ENCODE peak calls at places on chromosomes 16 and 17, in six cellular contexts. One of them, this sample, is unnamed.

GRCh38 chr17:59391026-59391425 is 59.6 kb downstream of the YPEL2 start:
- DNase-seq in CD8-positive, alpha-beta T cell: no peak
- DNase-seq in stimulated activated CD4-positive, alpha-beta T cell treated with anti-CD3 and anti-CD28 coated beads, Interleukin-1b, Interleukin-23, amount 100 ng/mL, for 48 hours: no peak
- DNase-seq in GM23248: no peak
- DNase-seq in NCI-H1092 treated with DMSO at 0.1 percent for 48 hours: no peak
- DNase-seq in activated T-helper 1 cell treated with anti-CD3 and anti-CD28 coated beads, Interleukin-12 subunit alpha, Interleukin-12 subunit beta, Interleukin-2, Interleukin-4 antibody, amounts not matched to agents 30 ng/mL and 10 ng/mL and 1 ng/mL, durations not matched to agents 14 hours and 24 hours and 36 hours: no peak
- DNase-seq in this sample: no peak

GRCh38 chr16:3573146-3573815 is 3.9 kb downstream of the NLRC3 start:
- DNase-seq in NCI-H1092 treated with DMSO at 0.1 percent for 48 hours: no peak
- DNase-seq in activated T-helper 1 cell treated with anti-CD3 and anti-CD28 coated beads, Interleukin-12 subunit alpha, Interleukin-12 subunit beta, Interleukin-2, Interleukin-4 antibody, amounts not matched to agents 30 ng/mL and 10 ng/mL and 1 ng/mL, durations not matched to agents 14 hours and 24 hours and 36 hours: no peak
- DNase-seq in CD8-positive, alpha-beta T cell: no peak
- DNase-seq in stimulated activated CD4-positive, alpha-beta T cell treated with anti-CD3 and anti-CD28 coated beads, Interleukin-1b, Interleukin-23, amount 100 ng/mL, for 48 hours: no peak
- DNase-seq in GM23248: no peak
- DNase-seq in this sample: no peak

GRCh38 chr17:27224526-27225315 is 69.2 kb upstream of the WSB1 start:
- DNase-seq in stimulated activated CD4-positive, alpha-beta T cell treated with anti-CD3 and anti-CD28 coated beads, Interleukin-1b, Interleukin-23, amount 100 ng/mL, for 48 hours: no peak
- DNase-seq in activated T-helper 1 cell treated with anti-CD3 and anti-CD28 coated beads, Interleukin-12 subunit alpha, Interleukin-12 subunit beta, Interleukin-2, Interleukin-4 antibody, amounts not matched to agents 30 ng/mL and 10 ng/mL and 1 ng/mL, durations not matched to agents 14 hours and 24 hours and 36 hours: no peak
- DNase-seq in GM23248: peak
- DNase-seq in NCI-H1092 treated with DMSO at 0.1 percent for 48 hours: no peak
- DNase-seq in CD8-positive, alpha-beta T cell: no peak
- DNase-seq in this sample: no peak

GRCh38 chr17:1792495-1793446 is 30.9 kb downstream of the SERPINF1 start:
- DNase-seq in activated T-helper 1 cell treated with anti-CD3 and anti-CD28 coated beads, Interleukin-12 subunit alpha, Interleukin-12 subunit beta, Interleukin-2, Interleukin-4 antibody, amounts not matched to agents 30 ng/mL and 10 ng/mL and 1 ng/mL, durations not matched to agents 14 hours and 24 hours and 36 hours: no peak
- DNase-seq in CD8-positive, alpha-beta T cell: no peak
- DNase-seq in NCI-H1092 treated with DMSO at 0.1 percent for 48 hours: no peak
- DNase-seq in GM23248: no peak
- DNase-seq in stimulated activated CD4-positive, alpha-beta T cell treated with anti-CD3 and anti-CD28 coated beads, Interleukin-1b, Interleukin-23, amount 100 ng/mL, for 48 hours: no peak
- DNase-seq in this sample: no peak

GRCh38 chr17:81040791-81041337 is 5.9 kb downstream of the BAIAP2 start:
- DNase-seq in activated T-helper 1 cell treated with anti-CD3 and anti-CD28 coated beads, Interleukin-12 subunit alpha, Interleukin-12 subunit beta, Interleukin-2, Interleukin-4 antibody, amounts not matched to agents 30 ng/mL and 10 ng/mL and 1 ng/mL, durations not matched to agents 14 hours and 24 hours and 36 hours: no peak
- DNase-seq in GM23248: peak
- DNase-seq in stimulated activated CD4-positive, alpha-beta T cell treated with anti-CD3 and anti-CD28 coated beads, Interleukin-1b, Interleukin-23, amount 100 ng/mL, for 48 hours: peak
- DNase-seq in CD8-positive, alpha-beta T cell: no peak
- DNase-seq in NCI-H1092 treated with DMSO at 0.1 percent for 48 hours: no peak
- DNase-seq in this sample: no peak

GRCh38 chr17:5236871-5237540 is 2.3 kb upstream of the SCIMP start:
- DNase-seq in CD8-positive, alpha-beta T cell: no peak
- DNase-seq in activated T-helper 1 cell treated with anti-CD3 and anti-CD28 coated beads, Interleukin-12 subunit alpha, Interleukin-12 subunit beta, Interleukin-2, Interleukin-4 antibody, amounts not matched to agents 30 ng/mL and 10 ng/mL and 1 ng/mL, durations not matched to agents 14 hours and 24 hours and 36 hours: no peak
- DNase-seq in NCI-H1092 treated with DMSO at 0.1 percent for 48 hours: no peak
- DNase-seq in stimulated activated CD4-positive, alpha-beta T cell treated with anti-CD3 and anti-CD28 coated beads, Interleukin-1b, Interleukin-23, amount 100 ng/mL, for 48 hours: no peak
- DNase-seq in GM23248: no peak
- DNase-seq in this sample: no peak

GRCh38 chr16:84599528-84600202 is 18.2 kb downstream of the COTL1 start:
- DNase-seq in activated T-helper 1 cell treated with anti-CD3 and anti-CD28 coated beads, Interleukin-12 subunit alpha, Interleukin-12 subunit beta, Interleukin-2, Interleukin-4 antibody, amounts not matched to agents 30 ng/mL and 10 ng/mL and 1 ng/mL, durations not matched to agents 14 hours and 24 hours and 36 hours: peak
- DNase-seq in GM23248: peak
- DNase-seq in CD8-positive, alpha-beta T cell: no peak
- DNase-seq in stimulated activated CD4-positive, alpha-beta T cell treated with anti-CD3 and anti-CD28 coated beads, Interleukin-1b, Interleukin-23, amount 100 ng/mL, for 48 hours: peak
- DNase-seq in NCI-H1092 treated with DMSO at 0.1 percent for 48 hours: peak
- DNase-seq in this sample: peak

GRCh38 chr17:66737524-66737923 is 97.4 kb upstream of the CACNG5 start:
- DNase-seq in CD8-positive, alpha-beta T cell: no peak
- DNase-seq in NCI-H1092 treated with DMSO at 0.1 percent for 48 hours: no peak
- DNase-seq in GM23248: peak
- DNase-seq in activated T-helper 1 cell treated with anti-CD3 and anti-CD28 coated beads, Interleukin-12 subunit alpha, Interleukin-12 subunit beta, Interleukin-2, Interleukin-4 antibody, amounts not matched to agents 30 ng/mL and 10 ng/mL and 1 ng/mL, durations not matched to agents 14 hours and 24 hours and 36 hours: no peak
- DNase-seq in stimulated activated CD4-positive, alpha-beta T cell treated with anti-CD3 and anti-CD28 coated beads, Interleukin-1b, Interleukin-23, amount 100 ng/mL, for 48 hours: no peak
- DNase-seq in this sample: no peak

GRCh38 chr16:67055712-67056487 is 27.0 kb downstream of the CBFB start:
- DNase-seq in stimulated activated CD4-positive, alpha-beta T cell treated with anti-CD3 and anti-CD28 coated beads, Interleukin-1b, Interleukin-23, amount 100 ng/mL, for 48 hours: peak
- DNase-seq in CD8-positive, alpha-beta T cell: no peak
- DNase-seq in activated T-helper 1 cell treated with anti-CD3 and anti-CD28 coated beads, Interleukin-12 subunit alpha, Interleukin-12 subunit beta, Interleukin-2, Interleukin-4 antibody, amounts not matched to agents 30 ng/mL and 10 ng/mL and 1 ng/mL, durations not matched to agents 14 hours and 24 hours and 36 hours: no peak
- DNase-seq in NCI-H1092 treated with DMSO at 0.1 percent for 48 hours: no peak
- DNase-seq in GM23248: peak
- DNase-seq in this sample: no peak